ENCODE peak calls at places on chromosomes 3 and 15, in nine cellular contexts. L is Peyer's patch, O is tibial nerve, F is heart left ventricle, W is IMR-90, G is body of pancreas, R is uterus, K is suprapubic skin, H is stomach. A is an unnamed sample.

GRCh38 chr15:25208735-25209134 is 230.1 kb downstream of the UBE3A start:
- DNase-seq in W (no peak), F (no peak), G (no peak), K (no peak), O (no peak), L (no peak), H (no peak), R (no peak), A (no peak)

GRCh38 chr3:42355612-42356011 is 54.8 kb downstream of the LYZL4 start:
- DNase-seq in G (no peak), W (no peak), F (no peak), K (no peak), O (no peak), L (no peak), H (no peak), R (no peak), A (no peak)

GRCh38 chr3:113441051-113441770 is at the start of gene CFAP44:
- DNase-seq in H (peak; percentile 46), O (peak; percentile 33), W (peak; percentile 52), F (peak; percentile 76), G (peak; percentile 79), K (peak; percentile 69), L (peak; percentile 85), R (peak; percentile 64), A (peak; percentile 86)

GRCh38 chr3:28835751-28836150 is 445.1 kb upstream of the RBMS3 start:
- DNase-seq in G (peak; percentile 37), L (no peak), F (no peak), O (no peak), K (no peak), R (no peak), W (peak; percentile 1), H (no peak), A (peak; percentile 41)

GRCh38 chr3:89340431-89340830 is 233.0 kb downstream of the EPHA3 start:
- DNase-seq in L (no peak), G (no peak), O (no peak), W (no peak), F (no peak), R (no peak), H (no peak), K (no peak), A (no peak)

GRCh38 chr15:92430067-92430435 is 36.4 kb downstream of the ST8SIA2 start:
- DNase-seq in F (no peak), G (no peak), H (no peak), W (no peak), L (no peak), O (no peak), K (no peak), R (no peak), A (no peak)

GRCh38 chr3:107206141-107206540 is 171.1 kb upstream of the CCDC54 start:
- DNase-seq in K (no peak), R (no peak), H (no peak), O (no peak), L (no peak), G (no peak), W (peak; percentile 59), F (no peak), A (no peak)

GRCh38 chr15:85504739-85505676 is 124.6 kb downstream of the AKAP13 start:
- DNase-seq in F (no peak), K (no peak), W (peak; percentile 74), R (peak; percentile 72), O (no peak), G (peak; percentile 59), H (peak; percentile 45), L (peak; percentile 79), A (no peak)

GRCh38 chr3:112101946-112102345 is 15.8 kb downstream of the C3orf52 start:
- DNase-seq in K (no peak), G (no peak), L (no peak), O (no peak), H (no peak), W (peak; percentile 97), F (no peak), R (no peak), A (no peak)

GRCh38 chr3:18307529-18307928 is 117.6 kb downstream of the SATB1 start:
- DNase-seq in W (no peak), H (no peak), G (no peak), O (no peak), R (no peak), F (no peak), L (no peak), K (no peak), A (no peak)

GRCh38 chr15:52558196-52558595 is 10.6 kb downstream of the ARPP19 start:
- DNase-seq in F (no peak), W (peak; percentile 78), R (no peak), L (no peak), G (no peak), K (no peak), H (no peak), O (no peak), A (no peak)

GRCh38 chr3:153219147-153219546 is 57.1 kb downstream of the RAP2B start:
- DNase-seq in G (no peak), R (no peak), F (no peak), H (no peak), W (peak; percentile 49), K (no peak), O (no peak), L (no peak), A (no peak)

GRCh38 chr15:71078506-71079207 is 36.6 kb upstream of the THSD4 start:
- DNase-seq in F (no peak), O (no peak), W (no peak), L (no peak), K (no peak), H (no peak), R (no peak), G (no peak), A (no peak)

GRCh38 chr3:46895204-46895660 is 17.7 kb downstream of the PTH1R start:
- DNase-seq in W (peak; percentile 34), L (peak; percentile 88), O (peak; percentile 59), F (peak; percentile 76), R (peak; percentile 76), G (peak; percentile 82), H (peak; percentile 80), K (no peak), A (peak; percentile 90)

DNA sequence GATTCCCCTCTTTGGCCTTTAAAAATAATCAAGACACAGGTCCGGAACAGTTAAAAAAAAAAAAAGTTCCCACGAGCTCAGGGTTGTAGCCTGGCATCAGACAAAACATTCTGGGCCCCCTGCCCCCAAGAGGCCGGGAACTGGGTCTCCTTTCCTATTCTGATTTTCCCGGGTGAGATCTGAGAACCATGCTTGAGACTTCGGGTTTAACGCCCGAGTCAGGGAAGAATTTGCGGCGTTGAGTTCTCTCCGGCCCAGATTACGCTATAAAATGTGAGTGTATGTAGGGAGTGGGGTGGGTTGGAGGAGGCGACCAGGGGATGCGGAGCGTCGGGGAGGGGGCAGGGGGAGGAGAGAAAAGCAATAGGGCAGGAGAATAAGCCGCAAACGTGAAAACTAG is 2.6 kb downstream of the ZIC1 start:
- DNase-seq in K (no peak), W (no peak), H (no peak), R (no peak), G (no peak), L (no peak), O (no peak), F (no peak), A (no peak)
- H3K9me3 ChIP-seq in K (no peaks in the 10 kb centered on the region), W (peaks cover 20% of the 10 kb centered on the region), H (peaks cover 28% of the 10 kb centered on the region), R (no peaks in the 10 kb centered on the region), G (no peaks in the 10 kb centered on the region), L (no peaks in the 10 kb centered on the region), O (peaks cover 4% of the 10 kb centered on the region), F (no peaks in the 10 kb centered on the region), A (peaks cover 30% of the 10 kb centered on the region)

GRCh38 chr15:75648156-75649000 is 666 bp downstream of the SNX33 start:
- DNase-seq in H (peak; percentile 48), G (peak; percentile 61), K (peak; percentile 79), L (no peak), O (no peak), R (peak; percentile 63), F (peak; percentile 65), W (no peak), A (no peak)

GRCh38 chr15:75649045-75649761 is 1.5 kb downstream of the SNX33 start:
- DNase-seq in K (no peak), L (no peak), H (no peak), G (no peak), F (no peak), W (no peak), R (no peak), O (no peak), A (no peak)

GRCh38 chr15:75646944-75647364 is 758 bp upstream of the SNX33 start:
- DNase-seq in R (no peak), L (peak; percentile 56), W (no peak), F (peak; percentile 58), K (no peak), O (no peak), G (peak; percentile 67), H (peak; percentile 63), A (no peak)

GRCh38 chr15:75646112-75646943 is 1.4 kb upstream of the SNX33 start:
- DNase-seq in G (no peak), K (no peak), H (no peak), L (no peak), O (no peak), R (no peak), F (no peak), W (no peak), A (no peak)

DNA sequence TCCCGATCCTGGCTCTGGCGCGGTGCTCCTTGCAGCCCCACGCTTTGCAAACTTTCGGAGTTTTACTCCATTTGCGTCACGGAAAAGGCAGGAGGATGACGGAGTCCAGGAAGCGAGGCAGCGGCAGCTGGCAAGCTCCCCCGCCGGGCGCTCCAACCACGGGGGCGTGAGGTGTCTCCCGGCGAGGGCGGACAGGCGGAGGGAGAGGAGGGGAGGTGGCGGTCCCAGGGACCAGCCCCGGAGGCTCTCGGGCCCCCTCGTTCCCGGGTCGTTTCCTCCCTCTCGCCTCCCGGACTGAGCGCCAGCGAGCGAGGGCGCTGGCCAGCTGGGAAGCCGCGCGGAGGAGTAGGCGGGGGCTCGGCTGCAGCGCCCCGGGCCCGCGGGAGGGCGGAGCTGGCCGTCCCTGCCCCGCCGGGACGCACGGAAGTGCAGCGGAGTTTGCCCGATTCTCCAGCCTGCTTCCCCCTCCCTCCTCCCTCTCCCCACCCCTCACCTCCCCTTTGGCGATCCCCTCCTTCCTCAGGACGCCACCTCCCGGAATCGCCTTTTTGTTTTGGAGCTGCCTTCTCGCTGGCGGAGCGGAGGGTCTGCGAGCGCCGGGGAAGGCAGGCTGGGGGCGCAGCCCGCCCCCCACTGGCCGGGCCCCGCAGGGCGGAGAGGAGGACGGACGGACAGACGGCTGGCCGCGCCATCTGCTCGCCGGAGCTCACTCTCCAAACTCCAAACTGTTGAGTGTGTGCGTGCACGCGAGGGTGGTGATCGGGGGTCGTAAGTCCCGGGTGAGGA is at the start of gene SNX33:
- DNase-seq in K (peak; percentile 91), L (peak; percentile 85), R (peak; percentile 83), G (peak; percentile 88), F (peak; percentile 89), H (peak; percentile 82), W (peak; percentile 89), O (peak; percentile 63), A (peak; percentile 89)
- TF ChIP-seq POLR2A in K (no peak), L (peak; percentile 83), R (peak; percentile 82), G (peak; percentile 91), F (no peak), H (peak; percentile 33), W (peak; percentile 84), O (peak; percentile 64), A (no peak)

GRCh38 chr15:90893175-90894090 is 9.1 kb downstream of the FES start:
- DNase-seq in K (no peak), L (no peak), G (no peak), F (no peak), R (no peak), W (no peak), O (no peak), H (no peak), A (peak; percentile 76)
- TF ChIP-seq CTCF in K (no peak), L (no peak), G (no peak), F (peak; percentile 10), R (no peak), W (no peak), O (no peak), H (no peak), A (peak; percentile 16)

GRCh38 chr3:86382556-86382955 is 608.4 kb downstream of the VGLL3 start:
- DNase-seq in W (no peak), R (no peak), G (no peak), H (no peak), O (no peak), K (no peak), F (no peak), L (no peak), A (no peak)

GRCh38 chr3:86381247-86381646 is 609.7 kb downstream of the VGLL3 start:
- DNase-seq in G (no peak), H (no peak), O (no peak), L (no peak), K (no peak), W (no peak), R (no peak), F (no peak), A (no peak)
- H3K9me3 ChIP-seq in G (no peaks in the 10 kb centered on the region), H (no peaks in the 10 kb centered on the region), O (no peaks in the 10 kb centered on the region), L (no peaks in the 10 kb centered on the region), K (no peaks in the 10 kb centered on the region), W (no peaks in the 10 kb centered on the region), R (no peaks in the 10 kb centered on the region), F (no peaks in the 10 kb centered on the region), A (peaks cover 18% of the 10 kb centered on the region)